ENCODE peak calls at places on chromosomes 13 and 19, in five cellular contexts. N is lower lobe of right lung; T is stimulated activated CD8-positive, alpha-beta memory T cell treated with anti-CD3 and anti-CD28 coated beads, Interleukin-7, amount 100 ng/mL, for 1 hour; M is psoas muscle; Q is pancreas. O is an unnamed sample.

GRCh38 chr13:43785166-43785680 is 1.5 kb downstream of the ENOX1 start:
- DNase-seq in T (no peak), N (no peak), M (no peak), Q (no peak), O (no peak)

GRCh38 chr19:45773384-45773783 is 4.3 kb upstream of the SIX5 start:
- DNase-seq in N (no peak), Q (no peak), M (no peak), T (no peak), O (no peak)

GRCh38 chr13:109778102-109778542 is 8.3 kb downstream of the IRS2 start:
- DNase-seq in T (no peak), M (no peak), Q (no peak), N (no peak), O (no peak)

GRCh38 chr19:41323430-41324125 is 13.6 kb downstream of the CCDC97 start:
- DNase-seq in M (peak; percentile 88), T (no peak), N (no peak), Q (peak; percentile 73), O (peak; percentile 91)

GRCh38 chr13:45051315-45051714 is 62.0 kb downstream of the GPALPP1 start:
- DNase-seq in T (no peak), N (no peak), M (no peak), Q (no peak), O (no peak)

GRCh38 chr19:42149447-42150202 is 17.4 kb upstream of the POU2F2 start:
- DNase-seq in N (no peak), M (no peak), T (no peak), Q (no peak), O (no peak)

GRCh38 chr19:51097166-51097736 is 11.0 kb downstream of the CTU1 start:
- DNase-seq in N (peak; percentile 85), Q (no peak), T (no peak), M (peak; percentile 74), O (no peak)

GRCh38 chr13:111951982-111952565 is 114.9 kb upstream of the SOX1 start:
- DNase-seq in M (no peak), N (no peak), Q (no peak), T (no peak), O (no peak)

GRCh38 chr19:3809881-3810707 is 23.9 kb upstream of the MATK start:
- DNase-seq in T (no peak), N (no peak), Q (peak; percentile 51), M (no peak), O (no peak)

GRCh38 chr13:75479102-75479501 is 2.9 kb downstream of the TBC1D4 start:
- DNase-seq in T (no peak), M (no peak), Q (no peak), N (no peak), O (no peak)

GRCh38 chr19:49591731-49592485 is 926 bp downstream of the PRR12 start:
- DNase-seq in Q (peak; percentile 77), T (no peak), N (peak; percentile 66), M (peak; percentile 67), O (peak; percentile 75)

GRCh38 chr13:29577135-29578051 is 18.1 kb downstream of the SLC7A1 start:
- DNase-seq in M (no peak), N (no peak), Q (peak; percentile 86), T (no peak), O (no peak)

GRCh38 chr19:52660981-52661380 is 22.8 kb upstream of the ZNF83 start:
- DNase-seq in T (no peak), Q (no peak), M (no peak), N (no peak), O (no peak)

O was measured in tibial artery.